ENCODE peak calls at places on chromosomes 16 and 17, in ten cellular contexts. X is fibroblast of villous mesenchyme; F is activated CD8-positive, alpha-beta memory T cell treated with anti-CD3 and anti-CD28 coated beads, Interleukin-2, amount 50 U/mL, for 4 hours; H is stimulated activated CD4-positive, alpha-beta T cell treated with anti-CD3 and anti-CD28 coated beads, Interleukin-15, amount 100 ng/mL, for 1 hour; G is activated CD4-positive, alpha-beta T cell treated with anti-CD3 and anti-CD28 coated beads for 36 hours; Y is body of pancreas; E is iPS-NIHi11; C is WERI-Rb-1; U is ACHN; S is astrocyte of the spinal cord. M is an unnamed sample.

GRCh38 chr16:70738083-70738977 is 52.5 kb upstream of the MTSS2 start:
- DNase-seq in G (peak; percentile 71), F (peak; percentile 25), S (peak; percentile 71), E (peak; percentile 86), X (peak; percentile 92), U (peak; percentile 69), C (peak; percentile 81), H (no peak), Y (peak; percentile 31), M (no peak)

GRCh38 chr16:85638248-85638647 is 25.1 kb downstream of the GSE1 start:
- DNase-seq in S (no peak), H (no peak), Y (no peak), F (no peak), X (no peak), E (no peak), G (no peak), C (no peak), U (no peak), M (no peak)

GRCh38 chr17:7478276-7479138 is 924 bp downstream of the ZBTB4 start:
- DNase-seq in X (peak; percentile 55), U (peak; percentile 37), S (peak; percentile 24), E (peak; percentile 77), Y (peak; percentile 66), H (peak; percentile 37), F (peak; percentile 57), C (peak; percentile 67), G (peak; percentile 80), M (no peak)

GRCh38 chr17:45311762-45312476 is 4.9 kb downstream of the MAP3K14 start:
- DNase-seq in S (peak; percentile 50), Y (peak; percentile 86), X (peak; percentile 73), H (peak; percentile 45), E (no peak), G (peak; percentile 94), F (peak; percentile 72), C (no peak), U (peak; percentile 58), M (no peak)

GRCh38 chr17:39527220-39527813 is 66.0 kb downstream of the CDK12 start:
- DNase-seq in U (peak; percentile 43), E (peak; percentile 37), Y (no peak), X (peak; percentile 25), F (no peak), C (no peak), S (no peak), H (no peak), G (no peak), M (no peak)

GRCh38 chr16:67088551-67088950 is 21.2 kb upstream of the PHAF1 start:
- DNase-seq in U (no peak), S (no peak), H (no peak), E (no peak), X (no peak), Y (no peak), G (no peak), F (no peak), C (no peak), M (no peak)

GRCh38 chr16:18979936-18980335 is 3.8 kb upstream of the TMC7 start:
- DNase-seq in X (no peak), E (no peak), G (no peak), Y (peak; percentile 42), F (no peak), S (no peak), H (no peak), C (no peak), U (no peak), M (no peak)

GRCh38 chr17:42321555-42321954 is 33.3 kb downstream of the STAT5A start:
- DNase-seq in C (no peak), Y (no peak), E (no peak), H (no peak), S (no peak), F (no peak), U (no peak), X (no peak), G (no peak), M (no peak)

GRCh38 chr16:85556456-85557082 is 56.6 kb upstream of the GSE1 start:
- DNase-seq in X (peak; percentile 62), E (peak; percentile 64), U (peak; percentile 44), Y (peak; percentile 73), G (peak; percentile 80), C (no peak), S (peak; percentile 24), F (peak; percentile 56), H (no peak), M (no peak)

GRCh38 chr16:67533024-67533560 is 4.5 kb downstream of the RIPOR1 start:
- DNase-seq in X (no peak), H (no peak), C (no peak), F (no peak), E (no peak), U (no peak), S (no peak), Y (no peak), G (no peak), M (no peak)

GRCh38 chr16:7316266-7316888 is 16.3 kb upstream of the RBFOX1 start:
- DNase-seq in U (peak; percentile 12), F (no peak), E (no peak), Y (no peak), S (no peak), X (no peak), G (no peak), C (no peak), H (no peak), M (no peak)

GRCh38 chr16:86033016-86033474 is 134.1 kb downstream of the IRF8 start:
- DNase-seq in E (peak; percentile 51), F (no peak), X (no peak), Y (no peak), G (no peak), H (no peak), S (no peak), C (peak; percentile 18), U (no peak), M (no peak)

GRCh38 chr16:87466975-87467501 is 25.8 kb downstream of the ZCCHC14 start:
- DNase-seq in S (no peak), G (no peak), E (no peak), F (no peak), U (no peak), X (no peak), Y (no peak), H (no peak), C (no peak), M (no peak)

GRCh38 chr17:81924557-81925532 is 2.7 kb downstream of the MAFG start:
- DNase-seq in Y (peak; percentile 39), S (no peak), U (no peak), H (no peak), X (no peak), C (peak; percentile 53), G (peak; percentile 54), F (no peak), E (no peak), M (no peak)

GRCh38 chr17:29827179-29827578 is 102.8 kb downstream of the SSH2 start:
- DNase-seq in Y (no peak), S (no peak), E (no peak), H (no peak), G (no peak), F (no peak), X (no peak), C (no peak), U (no peak), M (no peak)

GRCh38 chr16:15810411-15810810 is 46.4 kb downstream of the MYH11 start:
- DNase-seq in S (no peak), H (no peak), U (no peak), X (no peak), G (no peak), Y (no peak), E (no peak), F (no peak), C (no peak), M (no peak)

GRCh38 chr17:67518881-67519280 is 141.8 kb downstream of the PITPNC1 start:
- DNase-seq in S (no peak), H (no peak), G (no peak), E (no peak), X (peak; percentile 81), U (no peak), Y (no peak), C (no peak), F (no peak), M (no peak)

GRCh38 chr16:75288596-75289120 is 37.2 kb upstream of the BCAR1 start:
- DNase-seq in E (no peak), H (no peak), U (no peak), C (no peak), X (no peak), S (no peak), G (peak; percentile 83), F (peak; percentile 39), Y (no peak), M (no peak)

GRCh38 chr16:26569793-26570192 is 496.9 kb upstream of the C16orf82 start:
- DNase-seq in X (no peak), S (no peak), U (peak; percentile 29), G (peak; percentile 25), F (no peak), Y (peak; percentile 17), H (no peak), E (peak; percentile 55), C (peak; percentile 37), M (no peak)

GRCh38 chr17:65604070-65604469 is 42.6 kb upstream of the AXIN2 start:
- DNase-seq in H (no peak), U (no peak), E (no peak), G (no peak), Y (no peak), F (no peak), X (no peak), C (no peak), S (peak; percentile 38), M (no peak)

GRCh38 chr17:81980752-81981239 is 3.4 kb downstream of the ASPSCR1 start:
- DNase-seq in U (no peak), H (no peak), S (no peak), X (no peak), Y (no peak), C (no peak), E (no peak), F (no peak), G (no peak), M (no peak)

M was measured in glomerular endothelial cell.